ENCODE peak calls at places on chromosomes 13 and 19, in eight cellular contexts. Y, B, U, G, L, X, K and Z are unnamed samples.

GRCh38 chr19:29271341-29271740 is 58.4 kb upstream of the UQCRFS1 start:
- DNase-seq in L (no peak), G (no peak), U (no peak), X (no peak), K (no peak), B (no peak), Y (no peak), Z (no peak)

GRCh38 chr19:46381746-46382345 is 31.5 kb downstream of the CCDC8 start:
- DNase-seq in U (no peak), L (no peak), G (no peak), X (no peak), B (no peak), Y (no peak), K (no peak), Z (no peak)

GRCh38 chr13:83184819-83185218 is 697.5 kb downstream of the SLITRK1 start:
- DNase-seq in U (peak; percentile 73), X (peak; percentile 82), K (no peak), B (no peak), G (no peak), L (no peak), Y (no peak), Z (no peak)

GRCh38 chr19:53867225-53868090 is at the start of gene MYADM:
- DNase-seq in L (peak; percentile 98), K (peak; percentile 98), X (peak; percentile 98), U (peak; percentile 98), G (peak; percentile 100), Y (peak; percentile 100), B (peak; percentile 100), Z (peak; percentile 99)

GRCh38 chr13:113448885-113449692 is 4.2 kb downstream of the ADPRHL1 start:
- DNase-seq in X (no peak), Y (no peak), B (peak; percentile 97), U (no peak), G (no peak), L (no peak), K (peak; percentile 7), Z (peak; percentile 100)

GRCh38 chr19:50779504-50780457 is 9.5 kb downstream of the GPR32 start:
- DNase-seq in L (no peak), K (no peak), Y (no peak), G (no peak), B (no peak), X (no peak), U (no peak), Z (peak; percentile 63)

GRCh38 chr19:12885749-12886706 is 973 bp downstream of the KLF1 start:
- DNase-seq in B (no peak), X (no peak), L (no peak), U (no peak), G (no peak), K (no peak), Y (no peak), Z (peak; percentile 78)

GRCh38 chr19:34188388-34188787 is 16.1 kb downstream of the LSM14A start:
- DNase-seq in K (no peak), U (no peak), Y (no peak), B (no peak), X (no peak), L (no peak), G (no peak), Z (no peak)

GRCh38 chr19:19305066-19305465 is 15.2 kb downstream of the SUGP1 start:
- DNase-seq in K (no peak), U (no peak), Y (no peak), B (no peak), L (no peak), G (no peak), X (no peak), Z (no peak)

GRCh38 chr13:36919206-36919832 is 719 bp downstream of the SMAD9 start:
- DNase-seq in X (peak; percentile 9), G (peak; percentile 18), L (no peak), Y (peak; percentile 7), K (peak; percentile 2), U (no peak), B (no peak), Z (peak; percentile 86)

GRCh38 chr13:74675185-74675584 is 541.0 kb upstream of the KLF12 start:
- DNase-seq in B (no peak), U (no peak), G (no peak), L (no peak), K (no peak), Y (peak; percentile 6), X (peak; percentile 27), Z (no peak)

GRCh38 chr13:107305178-107305577 is 737.2 kb upstream of the ARGLU1 start:
- DNase-seq in X (no peak), K (no peak), U (no peak), Y (no peak), L (no peak), B (no peak), G (no peak), Z (no peak)

GRCh38 chr13:101473458-101473857 is 21.0 kb downstream of the ITGBL1 start:
- DNase-seq in Y (peak; percentile 67), G (no peak), K (no peak), B (no peak), X (peak; percentile 92), U (peak; percentile 84), L (no peak), Z (no peak)

GRCh38 chr19:50777830-50778303 is 7.6 kb downstream of the GPR32 start:
- DNase-seq in X (no peak), Y (no peak), G (no peak), B (no peak), K (no peak), U (no peak), L (no peak), Z (peak; percentile 44)

GRCh38 chr13:74132768-74133656 is 1.2 kb downstream of the KLF12 start:
- DNase-seq in B (no peak), X (peak; percentile 71), G (peak; percentile 38), Y (peak; percentile 6), U (no peak), K (peak; percentile 35), L (no peak), Z (peak; percentile 59)

GRCh38 chr19:33763661-33764343 is 32.9 kb upstream of the KCTD15 start:
- DNase-seq in B (no peak), U (no peak), K (no peak), Y (no peak), G (no peak), X (no peak), L (no peak), Z (peak; percentile 9)

GRCh38 chr13:30908416-30908980 is 2.4 kb downstream of the MEDAG start:
- DNase-seq in K (no peak), G (no peak), X (peak; percentile 60), U (peak; percentile 38), L (no peak), B (no peak), Y (no peak), Z (peak; percentile 2)

GRCh38 chr13:113267642-113268405 is 29.2 kb upstream of the LAMP1 start:
- DNase-seq in L (no peak), Y (no peak), B (no peak), U (no peak), X (no peak), K (no peak), G (no peak), Z (no peak)